ENCODE peak calls at places on chromosomes 4 and X, in eight cellular contexts. Q is pancreas; Y is uterus; J is sigmoid colon; S is left ventricle myocardium inferior; V is CD4-positive, alpha-beta memory T cell; H is IMR-90; C is A549. Z is an unnamed sample.

GRCh38 chr4:181078236-181078635 is 1165.0 kb upstream of the TENM3 start:
- DNase-seq in C (no peak), V (no peak), J (no peak), H (peak), S (no peak), Y (no peak), Q (no peak), Z (no peak)

GRCh38 chrX:149881081-149881711 is at the start of gene MAGEA8:
- DNase-seq in Y (no peak), Q (no peak), C (no peak), S (no peak), H (no peak), V (no peak), J (no peak), Z (no peak)

GRCh38 chrX:116379854-116380253 is 56.6 kb upstream of the SLC6A14 start:
- DNase-seq in S (peak), C (no peak), V (no peak), J (no peak), Y (no peak), Q (no peak), H (peak), Z (no peak)

GRCh38 chr4:4668355-4669210 is 126.7 kb upstream of the STX18 start:
- DNase-seq in S (no peak), H (no peak), J (no peak), V (no peak), C (no peak), Y (no peak), Q (no peak), Z (no peak)

GRCh38 chr4:71290074-71290473 is 48.7 kb upstream of the SLC4A4 start:
- DNase-seq in V (no peak), Y (no peak), S (no peak), J (no peak), C (no peak), H (peak), Q (no peak), Z (no peak)

GRCh38 chr4:184265566-184266351 is 48.1 kb upstream of the ENPP6 start:
- DNase-seq in Y (no peak), C (peak), S (no peak), H (peak), V (no peak), J (no peak), Q (no peak), Z (no peak)

GRCh38 chr4:89221175-89221867 is 86.3 kb downstream of the GPRIN3 start:
- DNase-seq in V (no peak), Q (no peak), Y (no peak), S (no peak), H (no peak), C (no peak), J (no peak), Z (no peak)

GRCh38 chr4:82753725-82754410 is 44.7 kb downstream of the SCD5 start:
- DNase-seq in H (peak), Q (no peak), V (no peak), Y (no peak), J (no peak), C (no peak), S (no peak), Z (no peak)

GRCh38 chr4:98467627-98468072 is 190.8 kb downstream of the TSPAN5 start:
- DNase-seq in S (peak), Y (peak), H (peak), V (peak), Q (peak), C (peak), J (peak), Z (peak)

GRCh38 chr4:169251291-169252235 is 19.2 kb downstream of the SH3RF1 start:
- DNase-seq in Q (no peak), H (no peak), Y (no peak), V (no peak), J (no peak), S (no peak), C (peak), Z (no peak)

GRCh38 chr4:6474053-6474568 is 1.7 kb upstream of the PPP2R2C start:
- DNase-seq in V (no peak), C (peak), Y (no peak), S (no peak), Q (no peak), H (no peak), J (peak), Z (no peak)

GRCh38 chrX:53089224-53089842 is 4.6 kb upstream of the KANTR start:
- DNase-seq in S (peak), Q (peak), Y (peak), H (peak), V (peak), J (peak), C (peak), Z (no peak)

GRCh38 chr4:39032218-39033085 is at the start of gene TMEM156:
- DNase-seq in C (peak), H (peak), Q (no peak), Y (no peak), V (peak), S (no peak), J (no peak), Z (no peak)

GRCh38 chr4:4271912-4272311 is 18.0 kb downstream of the LYAR start:
- DNase-seq in V (no peak), Q (no peak), J (no peak), C (peak), S (no peak), H (no peak), Y (no peak), Z (no peak)

GRCh38 chrX:154761977-154762528 is 611 bp upstream of the DKC1 start:
- DNase-seq in S (no peak), V (no peak), Q (no peak), H (no peak), Y (no peak), J (no peak), C (no peak), Z (no peak)

GRCh38 chrX:154762529-154763296 is at the start of gene DKC1:
- DNase-seq in C (peak), H (peak), J (peak), Q (peak), Y (peak), S (peak), V (peak), Z (peak)

GRCh38 chrX:154758696-154759095 is 4.0 kb upstream of the DKC1 start:
- DNase-seq in H (no peak), Q (no peak), Y (no peak), C (no peak), J (no peak), V (no peak), S (no peak), Z (no peak)
- H3K27ac ChIP-seq in H (no peak), Q (no peak), Y (no peak), C (no peak), J (no peak), V (no peak), S (no peak), Z (no peak)

GRCh38 chr4:84965558-84966381 is 720 bp downstream of the WDFY3 start:
- DNase-seq in H (peak), J (peak), Y (peak), S (peak), V (no peak), Q (peak), C (peak), Z (peak)

GRCh38 chr4:84962102-84962501 is 4.4 kb downstream of the WDFY3 start:
- DNase-seq in C (no peak), J (no peak), H (no peak), V (no peak), Q (no peak), Y (no peak), S (no peak), Z (no peak)

GRCh38 chr4:84967292-84967651 is 782 bp upstream of the WDFY3 start:
- DNase-seq in Y (peak), J (no peak), H (peak), S (no peak), Q (peak), C (no peak), V (no peak), Z (no peak)

GRCh38 chr4:84966382-84967291 is at the start of gene WDFY3:
- DNase-seq in J (peak), H (peak), V (no peak), Q (peak), Y (peak), S (peak), C (peak), Z (peak)

DNA sequence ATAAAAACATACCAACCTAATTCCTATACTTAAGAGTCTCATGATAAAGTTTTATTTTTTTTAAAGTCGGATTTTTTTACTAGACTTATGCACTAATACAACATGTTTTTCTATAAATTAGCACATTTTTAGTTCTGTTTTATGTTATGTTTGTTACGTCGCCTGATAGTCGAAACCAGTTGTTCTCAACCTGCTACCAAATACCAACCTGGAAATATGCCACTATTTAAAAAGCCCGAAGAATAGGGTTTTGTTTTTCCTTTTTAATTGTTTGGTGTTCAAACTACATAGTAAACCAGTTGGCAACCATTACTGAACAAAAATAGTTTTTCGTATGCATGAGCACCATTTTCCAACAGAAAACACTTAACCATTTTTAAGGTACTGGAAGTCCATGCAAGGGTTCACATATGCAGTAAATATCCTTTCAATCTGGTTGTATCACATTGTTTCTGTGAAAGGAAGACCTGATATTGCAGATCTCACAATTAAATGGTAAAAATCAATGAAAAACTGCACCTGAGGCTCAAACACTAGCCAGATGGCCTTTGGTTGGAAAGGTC is 1.4 kb downstream of the WDFY3 start:
- DNase-seq in Q (no peak), Y (no peak), V (no peak), C (no peak), H (no peak), S (no peak), J (no peak), Z (no peak)
- H3K27ac ChIP-seq in Q (peak), Y (peak), V (no peak), C (peak), H (peak), S (peak), J (peak), Z (no peak)

DNA sequence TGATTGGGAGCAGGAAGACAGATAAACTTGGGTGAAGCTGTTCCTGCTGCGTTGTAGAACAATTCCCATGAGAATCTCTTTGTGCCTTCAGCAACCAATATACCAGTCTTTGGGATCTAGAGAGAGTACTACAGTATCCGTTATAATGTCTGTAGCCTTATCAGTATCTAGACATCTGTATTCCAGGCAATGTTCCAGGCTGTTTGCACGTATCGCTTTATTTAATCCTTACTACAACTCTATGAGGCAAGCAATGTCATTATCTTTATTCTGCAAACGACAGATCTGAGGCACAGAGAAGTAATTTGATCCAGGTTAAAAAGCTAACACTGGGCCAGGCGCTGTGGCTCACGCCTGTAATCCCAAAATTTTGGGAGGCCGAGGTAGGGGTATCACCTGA is 251.6 kb downstream of the ARHGAP24 start:
- DNase-seq in S (no peak), V (no peak), H (no peak), J (no peak), Y (no peak), Q (no peak), C (no peak), Z (no peak)
- H3K27ac ChIP-seq in S (peak), V (no peak), H (no peak), J (peak), Y (no peak), Q (peak), C (no peak), Z (no peak)

DNA sequence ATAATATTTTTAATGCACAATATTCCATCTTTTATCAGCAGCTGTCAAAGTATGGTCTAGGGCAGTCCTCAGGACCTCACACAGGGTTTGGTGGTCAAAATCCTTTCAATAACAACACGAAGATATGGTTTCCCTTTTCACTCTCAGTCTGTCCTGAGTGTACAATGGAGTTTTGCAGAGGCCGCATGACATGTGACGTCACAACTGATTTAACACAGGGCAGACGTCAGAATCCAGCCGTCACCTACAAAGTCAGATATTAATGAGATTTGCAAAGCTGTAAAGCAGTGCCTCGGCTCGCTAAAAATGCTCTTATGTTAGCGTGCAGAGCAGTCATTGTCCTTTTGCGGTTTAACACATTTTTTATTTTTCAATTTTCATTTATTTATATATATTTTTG is 12.5 kb downstream of the ABLIM2 start:
- DNase-seq in Q (no peak), Y (no peak), S (no peak), C (no peak), J (no peak), H (no peak), V (no peak), Z (no peak)
- H3K27ac ChIP-seq in Q (no peak), Y (no peak), S (peak), C (no peak), J (no peak), H (no peak), V (no peak), Z (no peak)

Z was measured in aorta.